ENCODE peak calls at places on chromosomes 12 and 14, in ten cellular contexts. One of them, this sample, is unnamed.

GRCh38 chr12:105329926-105330282 is 587 bp upstream of the C12orf75 start:
- DNase-seq in endothelial cell: no peak
- DNase-seq in MCF 10A: no peak
- DNase-seq in breast epithelium: no peak
- DNase-seq in Calu3: no peak
- DNase-seq in GM03348: no peak
- DNase-seq in T-helper 1 cell: no peak
- DNase-seq in A549: no peak
- DNase-seq in Right ventricle myocardium superior: no peak
- DNase-seq in DND-41: no peak
- DNase-seq in this sample: no peak

GRCh38 chr14:96280104-96280503 is 24.1 kb downstream of the BDKRB1 start:
- DNase-seq in A549: no peak
- DNase-seq in MCF 10A: no peak
- DNase-seq in T-helper 1 cell: no peak
- DNase-seq in Calu3: no peak
- DNase-seq in DND-41: no peak
- DNase-seq in endothelial cell: no peak
- DNase-seq in breast epithelium: no peak
- DNase-seq in Right ventricle myocardium superior: no peak
- DNase-seq in GM03348: no peak
- DNase-seq in this sample: no peak

GRCh38 chr14:55957950-55958349 is 160.3 kb upstream of the PELI2 start:
- DNase-seq in Right ventricle myocardium superior: no peak
- DNase-seq in T-helper 1 cell: no peak
- DNase-seq in GM03348: no peak
- DNase-seq in breast epithelium: peak; percentile 37
- DNase-seq in Calu3: no peak
- DNase-seq in A549: no peak
- DNase-seq in MCF 10A: no peak
- DNase-seq in DND-41: no peak
- DNase-seq in endothelial cell: no peak
- DNase-seq in this sample: no peak

GRCh38 chr12:82299617-82300016 is 58.6 kb downstream of the CCDC59 start:
- DNase-seq in T-helper 1 cell: no peak
- DNase-seq in breast epithelium: no peak
- DNase-seq in MCF 10A: no peak
- DNase-seq in DND-41: no peak
- DNase-seq in endothelial cell: no peak
- DNase-seq in Calu3: no peak
- DNase-seq in GM03348: no peak
- DNase-seq in A549: no peak
- DNase-seq in Right ventricle myocardium superior: no peak
- DNase-seq in this sample: no peak

GRCh38 chr12:8065991-8066594 is at the start of gene C3AR1:
- DNase-seq in T-helper 1 cell: peak; percentile 39
- DNase-seq in Calu3: no peak
- DNase-seq in A549: no peak
- DNase-seq in Right ventricle myocardium superior: no peak
- DNase-seq in DND-41: peak; percentile 36
- DNase-seq in breast epithelium: no peak
- DNase-seq in GM03348: peak; percentile 58
- DNase-seq in MCF 10A: peak; percentile 21
- DNase-seq in endothelial cell: no peak
- DNase-seq in this sample: peak; percentile 49

GRCh38 chr12:7373226-7373625 is 69.4 kb downstream of the ACSM4 start:
- DNase-seq in Right ventricle myocardium superior: no peak
- DNase-seq in DND-41: no peak
- DNase-seq in Calu3: no peak
- DNase-seq in MCF 10A: no peak
- DNase-seq in A549: no peak
- DNase-seq in GM03348: no peak
- DNase-seq in breast epithelium: no peak
- DNase-seq in T-helper 1 cell: no peak
- DNase-seq in endothelial cell: no peak
- DNase-seq in this sample: no peak

GRCh38 chr12:60535363-60535762 is 939.5 kb downstream of the SLC16A7 start:
- DNase-seq in endothelial cell: no peak
- DNase-seq in DND-41: no peak
- DNase-seq in Calu3: no peak
- DNase-seq in breast epithelium: no peak
- DNase-seq in T-helper 1 cell: no peak
- DNase-seq in Right ventricle myocardium superior: no peak
- DNase-seq in A549: no peak
- DNase-seq in MCF 10A: no peak
- DNase-seq in GM03348: peak; percentile 14
- DNase-seq in this sample: no peak

GRCh38 chr14:104075530-104076151 is 9.9 kb upstream of the ASPG start:
- DNase-seq in breast epithelium: no peak
- DNase-seq in endothelial cell: peak; percentile 34
- DNase-seq in Calu3: no peak
- DNase-seq in Right ventricle myocardium superior: no peak
- DNase-seq in A549: no peak
- DNase-seq in T-helper 1 cell: no peak
- DNase-seq in DND-41: no peak
- DNase-seq in GM03348: no peak
- DNase-seq in MCF 10A: no peak
- DNase-seq in this sample: no peak

GRCh38 chr12:49296034-49296835 is 1.3 kb downstream of the PRPH start:
- DNase-seq in Calu3: peak; percentile 74
- DNase-seq in A549: peak; percentile 69
- DNase-seq in T-helper 1 cell: peak; percentile 59
- DNase-seq in breast epithelium: no peak
- DNase-seq in MCF 10A: peak; percentile 45
- DNase-seq in GM03348: peak; percentile 64
- DNase-seq in endothelial cell: peak; percentile 59
- DNase-seq in DND-41: no peak
- DNase-seq in Right ventricle myocardium superior: peak; percentile 59
- DNase-seq in this sample: peak; percentile 57

GRCh38 chr14:90691627-90692026 is 124.6 kb downstream of the TTC7B start:
- DNase-seq in GM03348: no peak
- DNase-seq in T-helper 1 cell: no peak
- DNase-seq in A549: no peak
- DNase-seq in DND-41: no peak
- DNase-seq in Calu3: no peak
- DNase-seq in MCF 10A: peak; percentile 41
- DNase-seq in breast epithelium: no peak
- DNase-seq in Right ventricle myocardium superior: no peak
- DNase-seq in endothelial cell: no peak
- DNase-seq in this sample: no peak

GRCh38 chr12:103667129-103667528 is 80.1 kb downstream of the STAB2 start:
- DNase-seq in breast epithelium: no peak
- DNase-seq in DND-41: no peak
- DNase-seq in Calu3: no peak
- DNase-seq in Right ventricle myocardium superior: no peak
- DNase-seq in GM03348: no peak
- DNase-seq in T-helper 1 cell: no peak
- DNase-seq in A549: no peak
- DNase-seq in endothelial cell: no peak
- DNase-seq in MCF 10A: no peak
- DNase-seq in this sample: no peak

GRCh38 chr14:34583525-34583924 is 44.0 kb upstream of the EAPP start:
- DNase-seq in Calu3: no peak
- DNase-seq in T-helper 1 cell: no peak
- DNase-seq in GM03348: no peak
- DNase-seq in Right ventricle myocardium superior: no peak
- DNase-seq in MCF 10A: no peak
- DNase-seq in endothelial cell: no peak
- DNase-seq in DND-41: no peak
- DNase-seq in breast epithelium: no peak
- DNase-seq in A549: no peak
- DNase-seq in this sample: no peak

GRCh38 chr14:102390486-102390885 is 27.7 kb downstream of the TECPR2 start:
- DNase-seq in Calu3: peak; percentile 28
- DNase-seq in endothelial cell: no peak
- DNase-seq in Right ventricle myocardium superior: no peak
- DNase-seq in MCF 10A: no peak
- DNase-seq in breast epithelium: no peak
- DNase-seq in T-helper 1 cell: no peak
- DNase-seq in A549: no peak
- DNase-seq in GM03348: peak; percentile 28
- DNase-seq in DND-41: no peak
- DNase-seq in this sample: no peak

GRCh38 chr14:100401031-100401692 is 78.0 kb downstream of the SLC25A47 start:
- DNase-seq in A549: no peak
- DNase-seq in T-helper 1 cell: no peak
- DNase-seq in endothelial cell: no peak
- DNase-seq in DND-41: no peak
- DNase-seq in GM03348: no peak
- DNase-seq in Right ventricle myocardium superior: no peak
- DNase-seq in MCF 10A: no peak
- DNase-seq in breast epithelium: no peak
- DNase-seq in Calu3: no peak
- DNase-seq in this sample: no peak

GRCh38 chr14:74593241-74593985 is 18.6 kb downstream of the LTBP2 start:
- DNase-seq in GM03348: peak; percentile 38
- DNase-seq in A549: no peak
- DNase-seq in T-helper 1 cell: no peak
- DNase-seq in Calu3: no peak
- DNase-seq in endothelial cell: no peak
- DNase-seq in DND-41: no peak
- DNase-seq in MCF 10A: no peak
- DNase-seq in Right ventricle myocardium superior: peak; percentile 37
- DNase-seq in breast epithelium: no peak
- DNase-seq in this sample: no peak

GRCh38 chr12:48302161-48302896 is 48.4 kb downstream of the ZNF641 start:
- DNase-seq in MCF 10A: no peak
- DNase-seq in GM03348: no peak
- DNase-seq in Right ventricle myocardium superior: no peak
- DNase-seq in T-helper 1 cell: no peak
- DNase-seq in DND-41: no peak
- DNase-seq in endothelial cell: no peak
- DNase-seq in Calu3: no peak
- DNase-seq in A549: no peak
- DNase-seq in breast epithelium: no peak
- DNase-seq in this sample: no peak

GRCh38 chr12:12350868-12351463 is 924 bp upstream of the MANSC1 start:
- DNase-seq in Calu3: peak; percentile 56
- DNase-seq in GM03348: no peak
- DNase-seq in DND-41: no peak
- DNase-seq in breast epithelium: no peak
- DNase-seq in T-helper 1 cell: no peak
- DNase-seq in MCF 10A: no peak
- DNase-seq in endothelial cell: no peak
- DNase-seq in Right ventricle myocardium superior: no peak
- DNase-seq in A549: peak; percentile 66
- DNase-seq in this sample: no peak

GRCh38 chr12:89999699-90000505 is 291.3 kb upstream of the ATP2B1 start:
- DNase-seq in DND-41: no peak
- DNase-seq in A549: no peak
- DNase-seq in Calu3: no peak
- DNase-seq in MCF 10A: no peak
- DNase-seq in GM03348: peak; percentile 52
- DNase-seq in endothelial cell: no peak
- DNase-seq in breast epithelium: no peak
- DNase-seq in Right ventricle myocardium superior: no peak
- DNase-seq in T-helper 1 cell: no peak
- DNase-seq in this sample: no peak

GRCh38 chr12:77591959-77592358 is 238.7 kb upstream of the NAV3 start:
- DNase-seq in MCF 10A: no peak
- DNase-seq in T-helper 1 cell: no peak
- DNase-seq in Right ventricle myocardium superior: no peak
- DNase-seq in A549: no peak
- DNase-seq in breast epithelium: no peak
- DNase-seq in Calu3: no peak
- DNase-seq in GM03348: no peak
- DNase-seq in DND-41: no peak
- DNase-seq in endothelial cell: no peak
- DNase-seq in this sample: no peak

GRCh38 chr14:55128386-55129085 is 516 bp upstream of the LGALS3 start:
- DNase-seq in GM03348: no peak
- DNase-seq in MCF 10A: no peak
- DNase-seq in Right ventricle myocardium superior: no peak
- DNase-seq in endothelial cell: no peak
- DNase-seq in breast epithelium: no peak
- DNase-seq in DND-41: no peak
- DNase-seq in A549: no peak
- DNase-seq in Calu3: no peak
- DNase-seq in T-helper 1 cell: no peak
- DNase-seq in this sample: no peak

GRCh38 chr14:65213316-65213715 is 111.0 kb upstream of the MAX start:
- DNase-seq in DND-41: no peak
- DNase-seq in A549: no peak
- DNase-seq in Right ventricle myocardium superior: no peak
- DNase-seq in MCF 10A: no peak
- DNase-seq in breast epithelium: no peak
- DNase-seq in endothelial cell: no peak
- DNase-seq in T-helper 1 cell: no peak
- DNase-seq in GM03348: no peak
- DNase-seq in Calu3: no peak
- DNase-seq in this sample: no peak

GRCh38 chr12:1946311-1946710 is 27.9 kb upstream of the CACNA2D4 start:
- DNase-seq in breast epithelium: no peak
- DNase-seq in Calu3: no peak
- DNase-seq in MCF 10A: no peak
- DNase-seq in endothelial cell: no peak
- DNase-seq in T-helper 1 cell: no peak
- DNase-seq in Right ventricle myocardium superior: no peak
- DNase-seq in A549: no peak
- DNase-seq in GM03348: no peak
- DNase-seq in DND-41: no peak
- DNase-seq in this sample: no peak

GRCh38 chr12:56634242-56634836 is 4.2 kb upstream of the BAZ2A start:
- DNase-seq in MCF 10A: peak; percentile 72
- DNase-seq in breast epithelium: peak; percentile 76
- DNase-seq in Calu3: peak; percentile 80
- DNase-seq in DND-41: peak; percentile 57
- DNase-seq in Right ventricle myocardium superior: peak; percentile 53
- DNase-seq in endothelial cell: peak; percentile 31
- DNase-seq in A549: peak; percentile 62
- DNase-seq in GM03348: peak; percentile 21
- DNase-seq in T-helper 1 cell: no peak
- DNase-seq in this sample: peak; percentile 31

GRCh38 chr12:13504074-13504473 is 307.5 kb downstream of the EMP1 start:
- DNase-seq in GM03348: no peak
- DNase-seq in endothelial cell: no peak
- DNase-seq in breast epithelium: no peak
- DNase-seq in DND-41: no peak
- DNase-seq in Calu3: no peak
- DNase-seq in A549: no peak
- DNase-seq in Right ventricle myocardium superior: no peak
- DNase-seq in T-helper 1 cell: no peak
- DNase-seq in MCF 10A: no peak
- DNase-seq in this sample: no peak

GRCh38 chr12:65813983-65814382 is 10.3 kb upstream of the HMGA2 start:
- DNase-seq in GM03348: no peak
- DNase-seq in endothelial cell: no peak
- DNase-seq in A549: no peak
- DNase-seq in Calu3: no peak
- DNase-seq in breast epithelium: no peak
- DNase-seq in MCF 10A: no peak
- DNase-seq in T-helper 1 cell: no peak
- DNase-seq in Right ventricle myocardium superior: no peak
- DNase-seq in DND-41: no peak
- DNase-seq in this sample: no peak

GRCh38 chr12:13725049-13725448 is 256.4 kb downstream of the GRIN2B start:
- DNase-seq in breast epithelium: no peak
- DNase-seq in endothelial cell: no peak
- DNase-seq in GM03348: no peak
- DNase-seq in T-helper 1 cell: no peak
- DNase-seq in Calu3: no peak
- DNase-seq in A549: no peak
- DNase-seq in DND-41: no peak
- DNase-seq in MCF 10A: no peak
- DNase-seq in Right ventricle myocardium superior: no peak
- DNase-seq in this sample: no peak

GRCh38 chr12:50482566-50482965 is 22.2 kb upstream of the DIP2B start:
- DNase-seq in MCF 10A: no peak
- DNase-seq in A549: no peak
- DNase-seq in GM03348: no peak
- DNase-seq in Right ventricle myocardium superior: no peak
- DNase-seq in Calu3: no peak
- DNase-seq in DND-41: no peak
- DNase-seq in T-helper 1 cell: no peak
- DNase-seq in endothelial cell: no peak
- DNase-seq in breast epithelium: no peak
- DNase-seq in this sample: no peak

GRCh38 chr14:65750906-65751305 is 338.4 kb downstream of the FUT8 start:
- DNase-seq in DND-41: no peak
- DNase-seq in T-helper 1 cell: no peak
- DNase-seq in endothelial cell: no peak
- DNase-seq in breast epithelium: no peak
- DNase-seq in Right ventricle myocardium superior: no peak
- DNase-seq in GM03348: no peak
- DNase-seq in A549: no peak
- DNase-seq in MCF 10A: no peak
- DNase-seq in Calu3: no peak
- DNase-seq in this sample: no peak

This sample was measured in activated CD4-positive, alpha-beta T cell treated with anti-CD3 and anti-CD28 coated beads for 4 hours.